ENCODE peak calls at places on chromosomes 4 and X, in four cellular contexts. One of them, this sample, is unnamed.
A peak's percentile ranks its signal among the peaks of the same experiment; 100 is the strongest.

GRCh38 chrX:119516157-119516702 is 48.0 kb downstream of the SLC25A5 start:
- DNase-seq in adrenal gland: peak; percentile 40
- DNase-seq in HCT116: peak; percentile 39
- DNase-seq in uterus: no peak
- DNase-seq in this sample: peak; percentile 50

GRCh38 chr4:59612235-59612634 is 1587.9 kb upstream of the ADGRL3 start:
- DNase-seq in adrenal gland: no peak
- DNase-seq in HCT116: no peak
- DNase-seq in uterus: no peak
- DNase-seq in this sample: peak; percentile 2

GRCh38 chrX:70264784-70265183 is 3.4 kb upstream of the ARR3 start:
- DNase-seq in adrenal gland: no peak
- DNase-seq in HCT116: no peak
- DNase-seq in uterus: no peak
- DNase-seq in this sample: no peak

GRCh38 chr4:35939746-35940145 is 304.6 kb downstream of the ARAP2 start:
- DNase-seq in adrenal gland: no peak
- DNase-seq in HCT116: no peak
- DNase-seq in uterus: no peak
- DNase-seq in this sample: no peak

GRCh38 chr4:51884055-51884454 is 41.1 kb downstream of the DCUN1D4 start:
- DNase-seq in adrenal gland: no peak
- DNase-seq in HCT116: no peak
- DNase-seq in uterus: no peak
- DNase-seq in this sample: no peak

GRCh38 chrX:136147320-136147901 is at the start of gene FHL1:
- DNase-seq in adrenal gland: peak; percentile 28
- DNase-seq in HCT116: no peak
- DNase-seq in uterus: peak; percentile 76
- DNase-seq in this sample: peak; percentile 22

GRCh38 chr4:122412547-122412946 is 33.7 kb downstream of the ADAD1 start:
- DNase-seq in adrenal gland: no peak
- DNase-seq in HCT116: no peak
- DNase-seq in uterus: no peak
- DNase-seq in this sample: no peak

GRCh38 chr4:169309326-169309967 is 38.7 kb upstream of the SH3RF1 start:
- DNase-seq in adrenal gland: no peak
- DNase-seq in HCT116: no peak
- DNase-seq in uterus: no peak
- DNase-seq in this sample: no peak

GRCh38 chr4:141248029-141248428 is 27.3 kb downstream of the ZNF330 start:
- DNase-seq in adrenal gland: no peak
- DNase-seq in HCT116: no peak
- DNase-seq in uterus: no peak
- DNase-seq in this sample: no peak

GRCh38 chrX:45760187-45760742 is 559.6 kb upstream of the DIPK2B start:
- DNase-seq in adrenal gland: no peak
- DNase-seq in HCT116: no peak
- DNase-seq in uterus: no peak
- DNase-seq in this sample: no peak

GRCh38 chr4:176641237-176641636 is 151.5 kb downstream of the VEGFC start:
- DNase-seq in adrenal gland: no peak
- DNase-seq in HCT116: no peak
- DNase-seq in uterus: no peak
- DNase-seq in this sample: no peak

GRCh38 chrX:34300871-34301270 is 168.8 kb upstream of the FAM47A start:
- DNase-seq in adrenal gland: peak; percentile 49
- DNase-seq in HCT116: peak; percentile 0
- DNase-seq in uterus: no peak
- DNase-seq in this sample: no peak

GRCh38 chr4:1351854-1352633 is 5.0 kb downstream of the UVSSA start:
- DNase-seq in adrenal gland: peak; percentile 93
- DNase-seq in HCT116: peak; percentile 50
- DNase-seq in uterus: peak; percentile 84
- DNase-seq in this sample: peak; percentile 83

GRCh38 chr4:69689530-69690111 is 36.6 kb upstream of the UGT2A1 start:
- DNase-seq in adrenal gland: no peak
- DNase-seq in HCT116: peak; percentile 6
- DNase-seq in uterus: no peak
- DNase-seq in this sample: no peak

GRCh38 chrX:49079489-49080428 is at the start of gene WDR45:
- DNase-seq in adrenal gland: peak; percentile 74
- DNase-seq in HCT116: no peak
- DNase-seq in uterus: peak; percentile 75
- DNase-seq in this sample: peak; percentile 35

GRCh38 chr4:164509951-164510350 is 244.0 kb upstream of the SMIM31 start:
- DNase-seq in adrenal gland: no peak
- DNase-seq in HCT116: no peak
- DNase-seq in uterus: no peak
- DNase-seq in this sample: no peak

GRCh38 chr4:11228575-11228974 is 200.1 kb downstream of the HS3ST1 start:
- DNase-seq in adrenal gland: no peak
- DNase-seq in HCT116: no peak
- DNase-seq in uterus: no peak
- DNase-seq in this sample: no peak

GRCh38 chr4:21290562-21290961 is 590.3 kb downstream of the PACRGL start:
- DNase-seq in adrenal gland: no peak
- DNase-seq in HCT116: no peak
- DNase-seq in uterus: no peak
- DNase-seq in this sample: no peak

GRCh38 chr4:150679018-150679766 is 97.2 kb downstream of the MAB21L2 start:
- DNase-seq in adrenal gland: no peak
- DNase-seq in HCT116: no peak
- DNase-seq in uterus: no peak
- DNase-seq in this sample: no peak

GRCh38 chr4:64584981-64585557 is 175.8 kb upstream of the TECRL start:
- DNase-seq in adrenal gland: peak; percentile 31
- DNase-seq in HCT116: peak; percentile 3
- DNase-seq in uterus: no peak
- DNase-seq in this sample: no peak

GRCh38 chrX:68827848-68828562 is 816 bp upstream of the EFNB1 start:
- DNase-seq in adrenal gland: peak; percentile 91
- DNase-seq in HCT116: peak; percentile 59
- DNase-seq in uterus: peak; percentile 87
- DNase-seq in this sample: peak; percentile 40

GRCh38 chr4:103156107-103156506 is 42.0 kb downstream of the CENPE start:
- DNase-seq in adrenal gland: no peak
- DNase-seq in HCT116: no peak
- DNase-seq in uterus: no peak
- DNase-seq in this sample: no peak

GRCh38 chr4:59759082-59759825 is 1440.9 kb upstream of the ADGRL3 start:
- DNase-seq in adrenal gland: no peak
- DNase-seq in HCT116: no peak
- DNase-seq in uterus: no peak
- DNase-seq in this sample: no peak

GRCh38 chr4:176805155-176805554 is 12.4 kb upstream of the VEGFC start:
- DNase-seq in adrenal gland: no peak
- DNase-seq in HCT116: no peak
- DNase-seq in uterus: no peak
- DNase-seq in this sample: no peak

GRCh38 chr4:10746371-10747143 is 62.0 kb upstream of the CLNK start:
- DNase-seq in adrenal gland: no peak
- DNase-seq in HCT116: no peak
- DNase-seq in uterus: no peak
- DNase-seq in this sample: no peak

GRCh38 chr4:77156912-77157858 is at the start of gene CCNG2:
- DNase-seq in adrenal gland: peak; percentile 89
- DNase-seq in HCT116: no peak
- DNase-seq in uterus: peak; percentile 87
- DNase-seq in this sample: peak; percentile 15
- TF ChIP-seq POLR2A in adrenal gland: peak; percentile 57
- TF ChIP-seq POLR2A in HCT116: peak; percentile 57
- TF ChIP-seq POLR2A in uterus: peak; percentile 86
- TF ChIP-seq POLR2A in this sample: no peak

GRCh38 chr4:109157205-109157604 is 145.3 kb downstream of the COL25A1 start:
- DNase-seq in adrenal gland: no peak
- DNase-seq in HCT116: no peak
- DNase-seq in uterus: no peak
- DNase-seq in this sample: no peak
- TF ChIP-seq POLR2A in adrenal gland: no peak
- TF ChIP-seq POLR2A in HCT116: no peak
- TF ChIP-seq POLR2A in uterus: no peak
- TF ChIP-seq POLR2A in this sample: no peak

GRCh38 chr4:6785572-6785925 is 3.0 kb downstream of the KIAA0232 start:
- DNase-seq in adrenal gland: no peak
- DNase-seq in HCT116: no peak
- DNase-seq in uterus: no peak
- DNase-seq in this sample: no peak

GRCh38 chr4:6781561-6781960 is 966 bp upstream of the KIAA0232 start:
- DNase-seq in adrenal gland: no peak
- DNase-seq in HCT116: no peak
- DNase-seq in uterus: peak; percentile 8
- DNase-seq in this sample: no peak

GRCh38 chr4:6782846-6783110 is 251 bp downstream of the KIAA0232 start:
- DNase-seq in adrenal gland: no peak
- DNase-seq in HCT116: no peak
- DNase-seq in uterus: no peak
- DNase-seq in this sample: no peak

GRCh38 chr4:6782147-6782845 is at the start of gene KIAA0232:
- DNase-seq in adrenal gland: peak; percentile 91
- DNase-seq in HCT116: peak; percentile 77
- DNase-seq in uterus: peak; percentile 92
- DNase-seq in this sample: peak; percentile 67

GRCh38 chr4:6783111-6783981 is 819 bp downstream of the KIAA0232 start:
- DNase-seq in adrenal gland: peak; percentile 90
- DNase-seq in HCT116: peak; percentile 52
- DNase-seq in uterus: peak; percentile 94
- DNase-seq in this sample: peak; percentile 75
- TF ChIP-seq POLR2A in adrenal gland: peak; percentile 52
- TF ChIP-seq POLR2A in HCT116: peak; percentile 55
- TF ChIP-seq POLR2A in uterus: peak; percentile 87
- TF ChIP-seq POLR2A in this sample: peak; percentile 30

GRCh38 chr4:38663021-38663800 is 788 bp upstream of the KLF3 start:
- DNase-seq in adrenal gland: peak; percentile 65
- DNase-seq in HCT116: no peak
- DNase-seq in uterus: no peak
- DNase-seq in this sample: no peak
- TF ChIP-seq POLR2A in adrenal gland: peak; percentile 89
- TF ChIP-seq POLR2A in HCT116: no peak
- TF ChIP-seq POLR2A in uterus: peak; percentile 76
- TF ChIP-seq POLR2A in this sample: peak; percentile 86

DNA sequence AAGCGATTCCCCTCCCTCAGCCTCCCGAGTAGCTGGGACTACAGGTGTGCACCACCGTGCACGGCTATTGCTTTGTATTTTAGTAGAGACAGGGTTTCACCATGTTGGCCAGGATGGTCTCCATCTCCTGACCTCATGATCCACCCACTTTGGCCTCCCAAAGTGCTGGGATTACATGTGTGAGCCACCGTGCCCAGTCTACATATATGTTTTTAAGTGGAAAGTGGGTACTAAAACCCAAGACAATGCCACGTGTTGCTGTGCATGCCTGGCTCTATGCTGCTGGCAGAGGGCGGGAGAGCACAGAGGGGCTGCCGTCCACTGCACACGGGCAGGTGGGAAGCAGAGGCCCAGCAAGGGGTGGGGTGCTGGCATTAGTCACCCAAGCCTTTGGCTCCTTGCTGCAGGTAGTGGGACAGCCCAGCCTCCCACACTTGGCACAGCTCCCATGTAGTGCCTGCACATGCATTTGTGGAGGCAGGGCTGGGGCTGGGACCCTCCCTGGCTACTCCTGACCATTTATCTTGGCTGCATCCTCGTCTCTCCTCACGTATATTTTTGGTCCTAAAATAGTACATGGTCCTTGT is 3.5 kb downstream of the EMD start:
- DNase-seq in adrenal gland: no peak
- DNase-seq in HCT116: no peak
- DNase-seq in uterus: no peak
- DNase-seq in this sample: no peak
- TF ChIP-seq POLR2A in adrenal gland: no peak
- TF ChIP-seq POLR2A in HCT116: no peak
- TF ChIP-seq POLR2A in uterus: no peak
- TF ChIP-seq POLR2A in this sample: no peak

This sample was measured in H54.